ENCODE peak calls at places on chromosomes 11 and 22, in six cellular contexts. A is upper lobe of right lung; Y is effector memory CD4-positive, alpha-beta T cell; M is sigmoid colon; I is CD8-positive, alpha-beta memory T cell; K is esophagus squamous epithelium. B is an unnamed sample.

GRCh38 chr11:46265764-46266163 is 11.7 kb upstream of the CREB3L1 start:
- DNase-seq in A (no peak), Y (no peak), M (no peak), I (no peak), K (no peak), B (no peak)

GRCh38 chr11:66915046-66915832 is 42.9 kb downstream of the PC start:
- DNase-seq in A (no peak), Y (no peak), M (no peak), I (no peak), K (no peak), B (no peak)

GRCh38 chr11:68958211-68958610 is 22.6 kb downstream of the MRGPRD start:
- DNase-seq in A (no peak), Y (no peak), M (no peak), I (no peak), K (no peak), B (no peak)

GRCh38 chr11:45180888-45181594 is 34.6 kb downstream of the PRDM11 start:
- DNase-seq in A (peak; percentile 91), Y (no peak), M (peak; percentile 88), I (peak; percentile 6), K (no peak), B (no peak)

GRCh38 chr22:50261615-50262459 is at the start of gene MAPK12:
- DNase-seq in A (no peak), Y (no peak), M (no peak), I (no peak), K (no peak), B (no peak)

GRCh38 chr11:63763506-63764200 is 4.9 kb downstream of the ZFTA start:
- DNase-seq in A (no peak), Y (no peak), M (peak; percentile 89), I (no peak), K (no peak), B (no peak)

GRCh38 chr11:35158371-35159081 is 19.6 kb downstream of the CD44 start:
- DNase-seq in A (no peak), Y (no peak), M (peak; percentile 77), I (no peak), K (no peak), B (no peak)

GRCh38 chr11:114274637-114275036 is 21.6 kb upstream of the NNMT start:
- DNase-seq in A (no peak), Y (no peak), M (no peak), I (no peak), K (no peak), B (no peak)

GRCh38 chr22:45090364-45090960 is 73.3 kb upstream of the NUP50 start:
- DNase-seq in A (no peak), Y (no peak), M (no peak), I (no peak), K (no peak), B (peak; percentile 41)

GRCh38 chr11:68792400-68792955 is 41.2 kb upstream of the TESMIN start:
- DNase-seq in A (no peak), Y (no peak), M (no peak), I (no peak), K (no peak), B (no peak)

GRCh38 chr11:105611837-105612480 is 2.1 kb downstream of the GRIA4 start:
- DNase-seq in A (no peak), Y (no peak), M (no peak), I (no peak), K (no peak), B (no peak)

GRCh38 chr22:17587631-17588030 is 24.3 kb downstream of the SLC25A18 start:
- DNase-seq in A (peak; percentile 38), Y (no peak), M (no peak), I (no peak), K (no peak), B (no peak)

GRCh38 chr11:112961146-112961668 is at the start of gene NCAM1:
- DNase-seq in A (peak; percentile 66), Y (no peak), M (peak; percentile 87), I (peak; percentile 5), K (no peak), B (peak; percentile 76)

GRCh38 chr11:94175545-94175944 is 46.9 kb downstream of the PANX1 start:
- DNase-seq in A (no peak), Y (no peak), M (no peak), I (no peak), K (no peak), B (no peak)

GRCh38 chr22:37032535-37033460 is 13.3 kb downstream of the MPST start:
- DNase-seq in A (peak; percentile 90), Y (no peak), M (no peak), I (no peak), K (no peak), B (no peak)

GRCh38 chr22:24088796-24089195 is 77.7 kb downstream of the CABIN1 start:
- DNase-seq in A (peak; percentile 4), Y (no peak), M (peak; percentile 4), I (no peak), K (no peak), B (no peak)

GRCh38 chr11:126537492-126537891 is 182.0 kb downstream of the ST3GAL4 start:
- DNase-seq in A (no peak), Y (no peak), M (no peak), I (no peak), K (no peak), B (no peak)

GRCh38 chr11:67367014-67367835 is 6.2 kb downstream of the CLCF1 start:
- DNase-seq in A (peak; percentile 78), Y (no peak), M (no peak), I (no peak), K (no peak), B (no peak)

GRCh38 chr22:26432619-26433311 is 3.7 kb downstream of the ASPHD2 start:
- DNase-seq in A (no peak), Y (no peak), M (no peak), I (no peak), K (no peak), B (no peak)

GRCh38 chr11:128733440-128734115 is 39.7 kb downstream of the FLI1 start:
- DNase-seq in A (no peak), Y (no peak), M (no peak), I (no peak), K (no peak), B (peak; percentile 78)

GRCh38 chr11:11992257-11992690 is 16.2 kb downstream of the DKK3 start:
- DNase-seq in A (peak; percentile 61), Y (no peak), M (no peak), I (no peak), K (no peak), B (no peak)

GRCh38 chr11:114876231-114876630 is 197.9 kb downstream of the NXPE2 start:
- DNase-seq in A (no peak), Y (no peak), M (no peak), I (no peak), K (no peak), B (no peak)

GRCh38 chr11:61010466-61011238 is 39.2 kb downstream of the CD6 start:
- DNase-seq in A (no peak), Y (no peak), M (no peak), I (no peak), K (no peak), B (no peak)

GRCh38 chr22:39207141-39208012 is 37.4 kb downstream of the PDGFB start:
- DNase-seq in A (peak; percentile 48), Y (no peak), M (peak; percentile 58), I (no peak), K (no peak), B (no peak)

GRCh38 chr11:100955318-100955717 is 174.3 kb downstream of the PGR start:
- DNase-seq in A (no peak), Y (no peak), M (no peak), I (no peak), K (no peak), B (no peak)

GRCh38 chr22:23549198-23549595 is 30.9 kb downstream of the IGLL1 start:
- DNase-seq in A (peak; percentile 42), Y (no peak), M (peak; percentile 37), I (no peak), K (no peak), B (no peak)

GRCh38 chr22:23305321-23305910 is 125.1 kb downstream of the BCR start:
- DNase-seq in A (peak; percentile 61), Y (no peak), M (no peak), I (no peak), K (no peak), B (no peak)

GRCh38 chr11:74815966-74816365 is 67.3 kb downstream of the RNF169 start:
- DNase-seq in A (no peak), Y (no peak), M (no peak), I (no peak), K (no peak), B (no peak)

GRCh38 chr22:46509416-46510089 is 27.9 kb downstream of the CELSR1 start:
- DNase-seq in A (no peak), Y (no peak), M (no peak), I (no peak), K (no peak), B (no peak)

GRCh38 chr11:47426062-47426956 is at the start of gene PSMC3:
- DNase-seq in A (peak; percentile 99), Y (peak; percentile 95), M (peak; percentile 99), I (peak; percentile 97), K (peak; percentile 85), B (peak; percentile 79)
- H3K27ac ChIP-seq in A (peak within 1 kb of the TSS; percentile 96), Y (peak within 1 kb of the TSS; percentile 79), M (peak within 1 kb of the TSS; percentile 95), I (peak within 1 kb of the TSS; percentile 93), K (peak within 1 kb of the TSS; percentile 94), B (no peak within 1 kb of the TSS)

GRCh38 chr11:77471520-77472234 is 2.2 kb downstream of the PAK1 start:
- DNase-seq in A (no peak), Y (no peak), M (no peak), I (no peak), K (no peak), B (no peak)
- H3K4me1 ChIP-seq in A (peaks cover 3% of the 10 kb centered on the region), Y (peaks cover 5% of the 10 kb centered on the region), M (peaks cover 10% of the 10 kb centered on the region), I (peaks cover 4% of the 10 kb centered on the region), K (peaks cover 16% of the 10 kb centered on the region), B (peaks cover 2% of the 10 kb centered on the region)

DNA sequence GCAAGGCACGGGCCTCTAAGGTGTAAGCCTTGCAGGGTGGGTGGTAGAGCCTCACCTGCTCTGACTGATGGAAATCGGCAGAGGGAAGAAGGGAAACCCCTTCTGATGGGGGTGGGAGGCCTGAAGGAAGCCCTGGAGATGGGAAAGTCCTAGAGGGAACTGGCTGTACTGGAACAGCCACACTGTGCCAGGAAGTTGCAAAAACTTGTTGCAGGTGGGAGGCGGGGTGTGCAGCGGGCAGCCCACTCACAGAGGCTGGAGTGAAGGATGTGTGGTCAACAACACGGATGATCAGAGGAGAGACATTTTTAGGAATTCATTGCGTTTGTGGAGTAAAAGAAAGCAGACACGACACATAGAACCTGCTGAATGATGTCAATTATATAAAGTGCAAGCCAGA is 91.3 kb downstream of the ZC3H12C start:
- DNase-seq in A (no peak), Y (no peak), M (no peak), I (no peak), K (no peak), B (no peak)
- H3K27ac ChIP-seq in A (no peak overlapping the region), Y (no peak overlapping the region), M (no peak overlapping the region), I (no peak overlapping the region), K (no peak overlapping the region), B (no peak overlapping the region)

DNA sequence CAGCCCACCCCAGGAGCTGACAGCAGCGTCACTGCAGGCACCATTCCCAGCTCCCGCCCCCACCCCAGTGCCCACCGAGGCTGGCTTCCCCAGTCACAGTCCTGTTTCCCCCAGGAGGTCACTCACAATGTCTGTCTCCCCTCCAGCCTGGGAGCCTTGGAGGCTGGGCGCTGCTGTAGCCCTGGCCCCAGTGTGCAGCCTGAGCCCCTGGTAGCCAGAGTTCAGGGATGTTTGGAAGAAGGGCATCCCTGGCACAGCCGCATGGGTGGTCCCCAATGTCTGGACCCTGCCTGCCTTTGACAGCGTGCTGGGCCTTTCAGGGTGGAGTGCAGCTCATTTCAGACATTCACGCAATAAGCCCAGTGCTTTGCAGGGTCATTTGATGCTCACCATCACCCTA is 4.3 kb downstream of the CAPN5 start:
- DNase-seq in A (peak; percentile 32), Y (no peak), M (peak; percentile 50), I (no peak), K (no peak), B (no peak)
- H3K4me1 ChIP-seq in A (peaks cover 38% of the 10 kb centered on the region), Y (peaks cover 7% of the 10 kb centered on the region), M (peaks cover 57% of the 10 kb centered on the region), I (peaks cover 25% of the 10 kb centered on the region), K (peaks cover 48% of the 10 kb centered on the region), B (peaks cover 3% of the 10 kb centered on the region)

B was measured in iPS DF 6.9.